ENCODE peak calls at places on chromosome 19, in nine cellular contexts. O is HCT116, Y is psoas muscle, J is tibial artery, L is A549, Q is PC-9, C is heart right ventricle, T is IMR-90, X is cardiac muscle cell. D is an unnamed sample.

GRCh38 chr19:22605275-22606211 is 28.6 kb upstream of the ZNF492 start:
- DNase-seq in O (no peak), Y (no peak), J (no peak), L (no peak), Q (no peak), C (no peak), T (no peak), X (no peak), D (no peak)

GRCh38 chr19:27392027-27392632 is 1820.8 kb downstream of the UQCRFS1 start:
- DNase-seq in O (no peak), Y (peak; percentile 10), J (peak; percentile 48), L (no peak), Q (no peak), C (no peak), T (no peak), X (no peak), D (no peak)

GRCh38 chr19:40666803-40667438 is 23.5 kb downstream of the NUMBL start:
- DNase-seq in O (no peak), Y (no peak), J (no peak), L (no peak), Q (no peak), C (no peak), T (no peak), X (no peak), D (no peak)

GRCh38 chr19:33302974-33303790 is 848 bp upstream of the CEBPA start:
- DNase-seq in O (no peak), Y (peak; percentile 82), J (no peak), L (peak; percentile 66), Q (peak; percentile 68), C (peak; percentile 58), T (peak; percentile 41), X (peak; percentile 86), D (peak; percentile 47)

GRCh38 chr19:43767818-43768217 is 13.0 kb downstream of the KCNN4 start:
- DNase-seq in O (no peak), Y (no peak), J (no peak), L (no peak), Q (no peak), C (no peak), T (no peak), X (no peak), D (no peak)

GRCh38 chr19:2477141-2477710 is 1.3 kb downstream of the GADD45B start:
- DNase-seq in O (no peak), Y (peak; percentile 66), J (peak; percentile 79), L (no peak), Q (peak; percentile 52), C (peak; percentile 57), T (peak; percentile 34), X (peak; percentile 49), D (no peak)

GRCh38 chr19:48737360-48737998 is 2.9 kb downstream of the RASIP1 start:
- DNase-seq in O (no peak), Y (no peak), J (no peak), L (peak; percentile 55), Q (no peak), C (no peak), T (no peak), X (no peak), D (no peak)

GRCh38 chr19:42121666-42122069 is 10.6 kb downstream of the POU2F2 start:
- DNase-seq in O (no peak), Y (peak; percentile 61), J (peak; percentile 81), L (peak; percentile 66), Q (peak; percentile 34), C (peak; percentile 39), T (peak; percentile 88), X (no peak), D (peak; percentile 93)

GRCh38 chr19:2495130-2495641 is 19.3 kb downstream of the GADD45B start:
- DNase-seq in O (no peak), Y (peak; percentile 93), J (peak; percentile 95), L (peak; percentile 72), Q (peak; percentile 81), C (peak; percentile 83), T (peak; percentile 40), X (peak; percentile 91), D (peak; percentile 67)

GRCh38 chr19:16359074-16359473 is 34.4 kb downstream of the KLF2 start:
- DNase-seq in O (no peak), Y (no peak), J (no peak), L (no peak), Q (no peak), C (no peak), T (no peak), X (no peak), D (no peak)

GRCh38 chr19:58572026-58572817 is 913 bp downstream of the MZF1 start:
- DNase-seq in O (no peak), Y (no peak), J (peak; percentile 63), L (no peak), Q (no peak), C (no peak), T (no peak), X (no peak), D (no peak)

GRCh38 chr19:10699650-10700335 is 1.4 kb upstream of the QTRT1 start:
- DNase-seq in O (peak; percentile 48), Y (no peak), J (no peak), L (peak; percentile 40), Q (peak; percentile 55), C (no peak), T (peak; percentile 54), X (peak; percentile 58), D (peak; percentile 42)

GRCh38 chr19:10707440-10707839 is 6.2 kb downstream of the QTRT1 start:
- DNase-seq in O (no peak), Y (no peak), J (no peak), L (no peak), Q (no peak), C (no peak), T (no peak), X (no peak), D (no peak)

GRCh38 chr19:10706990-10707389 is 5.8 kb downstream of the QTRT1 start:
- DNase-seq in O (no peak), Y (no peak), J (no peak), L (no peak), Q (no peak), C (no peak), T (peak; percentile 55), X (no peak), D (no peak)

GRCh38 chr19:10701955-10702307 is 692 bp downstream of the QTRT1 start:
- DNase-seq in O (no peak), Y (no peak), J (no peak), L (no peak), Q (no peak), C (no peak), T (no peak), X (peak; percentile 58), D (no peak)
- H3K27ac ChIP-seq in O (peak overlapping the region; percentile 78), Y (peak overlapping the region; percentile 82), J (peak overlapping the region; percentile 61), L (peak overlapping the region; percentile 86), Q (no peak overlapping the region), C (peak overlapping the region; percentile 68), T (peak overlapping the region; percentile 76), X (peak overlapping the region; percentile 48), D (peak overlapping the region; percentile 57)

DNA sequence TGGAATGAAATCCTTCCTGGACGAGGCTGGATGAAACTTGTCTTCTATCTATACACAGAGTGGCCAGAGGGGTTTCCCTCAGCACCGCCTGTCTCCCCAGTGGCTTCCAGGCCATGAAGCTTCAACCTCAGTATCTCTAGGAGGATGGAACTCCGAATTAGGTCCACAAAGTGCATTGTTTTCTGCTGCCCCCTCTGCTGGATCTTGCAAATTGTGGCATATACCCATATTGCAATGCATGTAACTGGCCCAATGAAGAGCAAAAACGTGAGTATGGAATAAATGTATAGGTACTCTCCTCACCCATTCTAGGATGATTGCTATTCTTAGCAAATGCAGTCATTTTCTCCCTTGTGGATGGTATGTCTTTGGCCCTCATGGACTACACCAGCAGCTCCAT is 14.7 kb upstream of the LILRB4 start:
- DNase-seq in O (no peak), Y (no peak), J (no peak), L (no peak), Q (no peak), C (no peak), T (no peak), X (no peak), D (no peak)
- TF ChIP-seq CTCF in O (no peak), Y (no peak), J (no peak), L (no peak), Q (no peak), C (no peak), T (no peak), X (no peak), D (no peak)

GRCh38 chr19:14560776-14561108 is 11.1 kb downstream of the NDUFB7 start:
- DNase-seq in O (no peak), Y (no peak), J (no peak), L (no peak), Q (no peak), C (no peak), T (no peak), X (no peak), D (no peak)
- H3K27ac ChIP-seq in O (no peak overlapping the region), Y (peak overlapping the region; percentile 96), J (peak overlapping the region; percentile 88), L (no peak overlapping the region), Q (no peak overlapping the region), C (peak overlapping the region; percentile 84), T (no peak overlapping the region), X (peak overlapping the region; percentile 92), D (peak overlapping the region; percentile 100)

GRCh38 chr19:13011653-13012389 is 16.5 kb downstream of the NFIX start:
- DNase-seq in O (no peak), Y (peak; percentile 68), J (no peak), L (no peak), Q (no peak), C (no peak), T (no peak), X (no peak), D (no peak)
- TF ChIP-seq CTCF in O (no peak), Y (peak; percentile 10), J (no peak), L (no peak), Q (no peak), C (no peak), T (no peak), X (no peak), D (no peak)

GRCh38 chr19:45862271-45862563 is 730 bp downstream of the SYMPK start:
- DNase-seq in O (no peak), Y (no peak), J (no peak), L (no peak), Q (no peak), C (no peak), T (no peak), X (no peak), D (peak; percentile 29)

GRCh38 chr19:45863840-45864628 is at the start of gene FOXA3:
- DNase-seq in O (no peak), Y (peak; percentile 70), J (no peak), L (peak; percentile 96), Q (peak; percentile 43), C (peak; percentile 43), T (peak; percentile 17), X (peak; percentile 62), D (no peak)

GRCh38 chr19:45862564-45863334 is at the start of gene SYMPK:
- DNase-seq in O (peak; percentile 96), Y (peak; percentile 99), J (peak; percentile 99), L (peak; percentile 100), Q (peak; percentile 97), C (peak; percentile 99), T (peak; percentile 97), X (peak; percentile 99), D (peak; percentile 99)

GRCh38 chr19:45863335-45863839 is 440 bp upstream of the SYMPK start:
- DNase-seq in O (no peak), Y (no peak), J (no peak), L (no peak), Q (no peak), C (no peak), T (no peak), X (no peak), D (no peak)

GRCh38 chr19:45860359-45861259 is 2.3 kb downstream of the SYMPK start:
- DNase-seq in O (no peak), Y (no peak), J (no peak), L (no peak), Q (no peak), C (no peak), T (no peak), X (no peak), D (no peak)
- H3K27ac ChIP-seq in O (no peak overlapping the region), Y (no peak overlapping the region), J (no peak overlapping the region), L (no peak overlapping the region), Q (no peak overlapping the region), C (no peak overlapping the region), T (no peak overlapping the region), X (no peak overlapping the region), D (peak overlapping the region; percentile 39)